ENCODE peak calls at places on chromosomes 3 and 15, in four cellular contexts. D is transverse colon, J is sigmoid colon, L is HepG2. R is an unnamed sample.

GRCh38 chr3:111810909-111811308 is 48.2 kb upstream of the PHLDB2 start:
- DNase-seq in D (no peak), J (no peak), L (peak), R (no peak)

GRCh38 chr3:45994661-45995369 is 809 bp downstream of the FYCO1 start:
- DNase-seq in D (peak), J (peak), L (peak), R (no peak)

GRCh38 chr15:63476229-63476632 is 28.2 kb upstream of the USP3 start:
- DNase-seq in D (no peak), J (no peak), L (peak), R (no peak)

GRCh38 chr3:180421221-180421620 is 180.7 kb upstream of the TTC14 start:
- DNase-seq in D (no peak), J (no peak), L (no peak), R (no peak)

GRCh38 chr3:4587061-4587837 is 94.1 kb downstream of the ITPR1 start:
- DNase-seq in D (no peak), J (no peak), L (no peak), R (no peak)

GRCh38 chr3:189978753-189979152 is 141.9 kb downstream of the P3H2 start:
- DNase-seq in D (no peak), J (no peak), L (no peak), R (no peak)

GRCh38 chr3:36700537-36701248 is 63.7 kb downstream of the DCLK3 start:
- DNase-seq in D (no peak), J (no peak), L (peak), R (peak)

GRCh38 chr3:168984872-168985271 is 678.6 kb downstream of the MECOM start:
- DNase-seq in D (no peak), J (no peak), L (no peak), R (no peak)

GRCh38 chr15:40787344-40787841 is 17.6 kb downstream of the C15orf62 start:
- DNase-seq in D (peak), J (peak), L (no peak), R (no peak)

GRCh38 chr3:126664591-126665214 is 9.8 kb upstream of the TXNRD3 start:
- DNase-seq in D (no peak), J (no peak), L (peak), R (no peak)

GRCh38 chr15:71044006-71044405 is 71.3 kb upstream of the THSD4 start:
- DNase-seq in D (no peak), J (no peak), L (no peak), R (no peak)

GRCh38 chr3:157836022-157836421 is 270.2 kb downstream of the SHOX2 start:
- DNase-seq in D (no peak), J (no peak), L (no peak), R (no peak)

GRCh38 chr3:171282041-171282440 is 178.2 kb downstream of the TNIK start:
- DNase-seq in D (no peak), J (no peak), L (no peak), R (no peak)

GRCh38 chr3:158470944-158471638 is 99.9 kb upstream of the MLF1 start:
- DNase-seq in D (no peak), J (no peak), L (no peak), R (no peak)

GRCh38 chr15:70378126-70379031 is 280.7 kb upstream of the TLE3 start:
- DNase-seq in D (no peak), J (peak), L (no peak), R (no peak)

GRCh38 chr3:186096295-186096694 is 12.6 kb downstream of the ETV5 start:
- DNase-seq in D (no peak), J (no peak), L (no peak), R (no peak)

GRCh38 chr15:66997212-66997611 is 68.2 kb upstream of the SMAD3 start:
- DNase-seq in D (no peak), J (no peak), L (no peak), R (no peak)

GRCh38 chr15:83815506-83815905 is 161.6 kb downstream of the ADAMTSL3 start:
- DNase-seq in D (no peak), J (no peak), L (no peak), R (no peak)

GRCh38 chr3:188529228-188529627 is 375.3 kb downstream of the LPP start:
- DNase-seq in D (no peak), J (no peak), L (no peak), R (no peak)

GRCh38 chr15:50009634-50010033 is 109.4 kb downstream of the ATP8B4 start:
- DNase-seq in D (no peak), J (no peak), L (no peak), R (no peak)

GRCh38 chr15:40471778-40472130 is 970 bp downstream of the CHST14 start:
- DNase-seq in D (peak), J (no peak), L (peak), R (no peak)

GRCh38 chr3:133536635-133536980 is 36.9 kb upstream of the CDV3 start:
- DNase-seq in D (no peak), J (no peak), L (no peak), R (no peak)

GRCh38 chr3:38049358-38050126 is 10.5 kb downstream of the DLEC1 start:
- DNase-seq in D (no peak), J (no peak), L (no peak), R (no peak)

GRCh38 chr3:148681080-148681479 is 16.6 kb upstream of the AGTR1 start:
- DNase-seq in D (no peak), J (no peak), L (no peak), R (no peak)

GRCh38 chr15:31847961-31848360 is 182.4 kb upstream of the CHRNA7 start:
- DNase-seq in D (no peak), J (no peak), L (no peak), R (no peak)

DNA sequence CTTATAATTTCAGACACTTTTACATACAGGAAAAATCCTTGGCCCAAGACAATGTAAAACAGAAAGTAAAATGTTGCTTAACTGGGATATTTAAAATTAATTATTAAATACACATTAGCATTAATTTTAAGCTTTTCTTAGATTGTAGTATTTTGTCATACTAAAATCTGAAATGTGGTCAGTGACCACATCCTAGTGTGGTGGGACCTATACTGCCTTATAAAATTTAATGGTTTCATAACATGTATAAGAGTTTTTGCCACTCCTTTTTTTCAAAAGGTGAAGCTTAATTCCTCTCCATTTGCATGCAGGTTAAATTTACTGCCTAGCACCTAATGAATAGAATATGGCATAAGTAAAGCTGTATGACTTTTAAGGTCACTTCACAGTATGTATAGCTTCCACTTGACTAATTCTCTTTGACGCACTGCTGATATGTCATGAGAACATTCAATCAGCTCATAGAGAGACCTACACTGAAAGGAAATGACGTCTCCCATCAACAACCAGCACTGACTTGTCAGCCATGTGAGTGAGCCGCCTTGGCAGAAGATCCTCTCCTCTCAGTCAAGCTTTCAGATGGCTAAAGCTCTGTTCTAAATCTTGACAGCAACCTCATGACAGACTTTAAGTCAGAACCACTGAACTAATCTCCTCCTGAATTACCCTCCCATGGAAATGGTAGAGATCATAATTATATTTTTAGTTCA is 847.8 kb downstream of the SI start:
- DNase-seq in D (no peak), J (no peak), L (no peak), R (no peak)
- TF ChIP-seq POLR2AphosphoS5 in D (no peak), J (no peak), L (no peak), R (no peak)

DNA sequence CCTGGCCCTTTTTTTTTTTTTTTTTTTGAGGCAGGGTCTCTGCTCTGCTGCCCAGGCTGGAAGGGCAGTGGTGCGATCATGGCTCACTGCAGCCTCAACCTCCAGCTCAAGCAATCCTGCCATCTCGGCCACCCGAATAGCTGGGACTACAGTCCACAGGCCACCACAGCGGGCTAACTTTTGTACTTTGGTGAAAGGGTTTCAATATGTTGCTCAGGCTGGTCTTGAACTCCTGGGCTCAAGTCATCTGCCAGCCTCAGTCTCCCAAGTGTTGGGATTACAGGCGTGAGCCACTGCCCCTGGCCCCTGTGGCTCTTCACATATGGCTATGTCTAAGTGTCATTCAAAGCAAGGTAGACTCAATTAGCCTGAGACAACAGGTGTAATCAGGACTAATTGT is 8.8 kb upstream of the DPPA2 start:
- DNase-seq in D (no peak), J (no peak), L (no peak), R (no peak)
- TF ChIP-seq POLR2AphosphoS5 in D (no peak), J (no peak), L (no peak), R (no peak)

GRCh38 chr3:33440328-33440577 is at the start of gene UBP1:
- DNase-seq in D (peak), J (no peak), L (no peak), R (peak)
- TF ChIP-seq POLR2AphosphoS5 in D (peak), J (peak), L (peak), R (no peak)

GRCh38 chr3:12809435-12809834 is 13.0 kb downstream of the CAND2 start:
- DNase-seq in D (no peak), J (no peak), L (no peak), R (no peak)

GRCh38 chr3:12810013-12810780 is 13.7 kb downstream of the CAND2 start:
- DNase-seq in D (peak), J (peak), L (peak), R (peak)

GRCh38 chr3:12808587-12808986 is 12.1 kb downstream of the CAND2 start:
- DNase-seq in D (no peak), J (no peak), L (no peak), R (no peak)

GRCh38 chr3:12807960-12808359 is 11.5 kb downstream of the CAND2 start:
- DNase-seq in D (no peak), J (no peak), L (no peak), R (no peak)

DNA sequence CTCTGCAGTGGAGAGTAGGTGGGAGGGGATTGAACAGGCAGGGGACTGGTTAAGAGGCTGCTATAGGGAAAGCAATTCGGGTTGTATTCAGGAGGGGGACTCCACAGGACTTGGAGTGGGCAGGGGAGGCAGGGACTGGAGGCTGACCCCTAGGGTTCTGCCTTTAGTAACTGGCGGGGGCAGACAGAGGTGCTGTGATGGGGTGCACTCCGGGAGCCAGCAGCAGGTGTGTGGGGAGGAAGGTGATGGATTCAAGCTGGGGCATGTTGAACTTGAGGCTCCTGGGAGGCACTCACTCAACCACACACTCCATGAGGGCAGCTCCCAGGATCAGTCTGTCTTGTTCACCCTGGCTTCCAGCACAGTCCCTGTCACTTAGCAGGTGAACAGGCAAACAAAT is 12.5 kb downstream of the CAND2 start:
- DNase-seq in D (no peak), J (no peak), L (no peak), R (no peak)
- TF ChIP-seq POLR2AphosphoS5 in D (no peak), J (no peak), L (no peak), R (no peak)

DNA sequence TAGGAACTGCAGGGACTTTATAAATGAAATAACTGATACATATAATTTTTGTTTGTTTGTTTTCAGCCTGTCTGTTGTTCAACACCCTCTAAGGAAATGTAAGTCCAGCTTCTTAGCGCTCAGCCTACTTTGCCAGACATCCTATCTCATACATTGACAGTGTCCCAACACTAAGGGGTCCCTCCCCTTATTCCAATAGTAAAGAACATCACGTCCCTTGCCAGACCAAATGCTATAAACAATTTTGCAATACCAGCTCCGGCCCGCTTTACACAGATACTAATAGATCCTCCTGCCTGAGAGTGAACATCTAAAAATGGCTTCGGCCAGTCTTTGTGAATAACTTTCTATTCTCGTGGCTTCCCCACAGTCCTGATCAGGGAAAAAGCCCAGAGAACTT is 4.5 kb upstream of the TAFA4 start:
- DNase-seq in D (no peak), J (no peak), L (no peak), R (no peak)
- TF ChIP-seq POLR2AphosphoS5 in D (no peak), J (no peak), L (no peak), R (no peak)

GRCh38 chr3:141878326-141878725 is 1.9 kb downstream of the ATP1B3 start:
- DNase-seq in D (no peak), J (no peak), L (no peak), R (no peak)

GRCh38 chr3:141877911-141878310 is 1.5 kb downstream of the ATP1B3 start:
- DNase-seq in D (no peak), J (no peak), L (no peak), R (no peak)

GRCh38 chr3:141875893-141876380 is 506 bp upstream of the ATP1B3 start:
- DNase-seq in D (peak), J (peak), L (no peak), R (no peak)

GRCh38 chr3:141876381-141876890 is at the start of gene ATP1B3:
- DNase-seq in D (peak), J (peak), L (peak), R (peak)

GRCh38 chr3:141876891-141877561 is 583 bp downstream of the ATP1B3 start:
- DNase-seq in D (peak), J (peak), L (peak), R (peak)
- TF ChIP-seq POLR2AphosphoS5 in D (peak), J (peak), L (no peak), R (no peak)

DNA sequence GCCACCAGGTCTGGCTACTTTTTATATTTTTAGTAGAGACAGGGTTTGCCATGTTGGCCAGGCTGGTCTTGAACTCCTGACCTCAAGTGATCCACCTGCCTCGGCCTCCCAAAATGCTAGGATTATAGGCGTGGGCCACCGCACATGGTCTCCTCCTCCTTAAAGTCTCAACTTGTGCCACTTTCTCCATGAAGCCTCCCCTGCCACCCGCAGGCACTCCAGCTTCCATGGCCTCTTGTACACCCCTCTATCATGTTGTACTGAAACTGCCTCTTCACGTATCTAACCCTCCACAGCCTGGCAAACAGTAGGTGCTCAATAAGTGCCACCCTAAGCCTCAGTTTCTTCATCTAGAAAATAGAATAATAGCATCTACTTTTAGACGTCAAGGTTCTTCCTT is 39.9 kb downstream of the ISG20 start:
- DNase-seq in D (no peak), J (no peak), L (no peak), R (no peak)
- TF ChIP-seq POLR2AphosphoS5 in D (no peak), J (no peak), L (no peak), R (no peak)

DNA sequence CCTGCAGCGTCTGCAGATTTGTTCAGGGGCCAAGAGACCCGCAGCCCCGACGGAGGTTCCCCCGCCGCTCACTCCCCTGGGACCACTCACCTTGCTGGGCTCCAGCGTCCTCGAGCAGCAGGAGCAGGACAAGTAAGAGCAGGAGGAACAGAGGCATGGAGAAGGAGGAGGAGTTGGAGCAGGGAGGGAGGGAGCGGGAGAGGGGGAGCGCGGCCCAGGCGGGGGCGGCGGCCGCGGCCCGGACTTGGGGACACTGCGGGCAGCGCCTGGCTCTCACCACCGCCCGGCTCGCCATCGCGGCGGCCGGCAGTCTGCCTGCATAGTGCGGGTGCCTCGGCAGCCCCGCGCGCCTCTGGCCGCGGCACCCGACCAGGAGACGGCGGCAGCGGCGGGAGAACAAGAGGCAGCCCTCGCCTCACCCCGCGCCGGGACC is 447 bp downstream of the DCBLD2 start:
- DNase-seq in D (peak), J (peak), L (peak), R (peak)
- TF ChIP-seq POLR2AphosphoS5 in D (no peak), J (no peak), L (no peak), R (no peak)